ENCODE peak calls at places on chromosome 1, in seven cellular contexts. V is left ventricle myocardium inferior; O is SK-N-SH; G is CD8-positive, alpha-beta T cell; H is endothelial cell of umbilical vein; E is fibroblast of the aortic adventitia; M is testis. C is an unnamed sample.

GRCh38 chr1:218380125-218380977 is 35.2 kb downstream of the TGFB2 start:
- DNase-seq in V (no peak), O (no peak), G (no peak), H (peak), E (peak), M (peak), C (peak)

GRCh38 chr1:100284591-100284990 is 18.6 kb downstream of the RTCA start:
- DNase-seq in V (no peak), O (no peak), G (no peak), H (no peak), E (no peak), M (no peak), C (no peak)

GRCh38 chr1:7421471-7422075 is 349.5 kb upstream of the VAMP3 start:
- DNase-seq in V (no peak), O (peak), G (no peak), H (no peak), E (no peak), M (no peak), C (no peak)

GRCh38 chr1:234683856-234684632 is 74.1 kb upstream of the IRF2BP2 start:
- DNase-seq in V (peak), O (no peak), G (no peak), H (peak), E (peak), M (peak), C (peak)

GRCh38 chr1:228940931-228941330 is 205.7 kb downstream of the RHOU start:
- DNase-seq in V (no peak), O (no peak), G (no peak), H (no peak), E (no peak), M (no peak), C (no peak)

GRCh38 chr1:183361081-183361480 is 57.1 kb downstream of the NMNAT2 start:
- DNase-seq in V (no peak), O (no peak), G (no peak), H (no peak), E (no peak), M (no peak), C (no peak)

GRCh38 chr1:20725189-20726106 is 7.1 kb downstream of the SH2D5 start:
- DNase-seq in V (no peak), O (peak), G (no peak), H (peak), E (peak), M (no peak), C (peak)

GRCh38 chr1:15736035-15736665 is at the start of gene SLC25A34:
- DNase-seq in V (peak), O (no peak), G (no peak), H (no peak), E (no peak), M (no peak), C (no peak)

GRCh38 chr1:243325305-243325890 is 69.6 kb downstream of the SDCCAG8 start:
- DNase-seq in V (no peak), O (peak), G (no peak), H (peak), E (peak), M (no peak), C (peak)

GRCh38 chr1:231460614-231461013 is 38.5 kb upstream of the EGLN1 start:
- DNase-seq in V (no peak), O (no peak), G (peak), H (no peak), E (no peak), M (no peak), C (peak)

GRCh38 chr1:153752561-153753195 is 22.5 kb upstream of the SLC27A3 start:
- DNase-seq in V (no peak), O (no peak), G (no peak), H (peak), E (peak), M (peak), C (peak)

GRCh38 chr1:65459397-65459768 is 38.9 kb downstream of the LEPR start:
- DNase-seq in V (no peak), O (peak), G (no peak), H (peak), E (peak), M (no peak), C (peak)

GRCh38 chr1:45329445-45329844 is 2.8 kb downstream of the HPDL start:
- DNase-seq in V (no peak), O (no peak), G (no peak), H (no peak), E (no peak), M (no peak), C (no peak)

GRCh38 chr1:3113047-3113740 is 44.2 kb downstream of the PRDM16 start:
- DNase-seq in V (no peak), O (no peak), G (no peak), H (no peak), E (no peak), M (peak), C (no peak)
- TF ChIP-seq CTCF in V (no peak), O (no peak), G (no peak), H (no peak), E (no peak), M (no peak), C (no peak)

GRCh38 chr1:204417231-204417997 is 5.8 kb upstream of the PPP1R15B start:
- DNase-seq in V (peak), O (peak), G (peak), H (peak), E (peak), M (peak), C (peak)
- H3K4me3 ChIP-seq in V (peak), O (peak), G (no peak), H (no peak), E (peak), M (no peak), C (peak)

GRCh38 chr1:71586030-71586429 is 505.2 kb upstream of the ZRANB2 start:
- DNase-seq in V (no peak), O (no peak), G (no peak), H (no peak), E (no peak), M (no peak), C (no peak)

GRCh38 chr1:71582673-71583072 is 501.8 kb upstream of the ZRANB2 start:
- DNase-seq in V (no peak), O (peak), G (no peak), H (no peak), E (no peak), M (no peak), C (no peak)

GRCh38 chr1:71592646-71593274 is 511.9 kb upstream of the ZRANB2 start:
- DNase-seq in V (no peak), O (no peak), G (no peak), H (no peak), E (no peak), M (no peak), C (no peak)

GRCh38 chr1:71589005-71589404 is 508.2 kb upstream of the ZRANB2 start:
- DNase-seq in V (no peak), O (no peak), G (no peak), H (no peak), E (no peak), M (no peak), C (no peak)

DNA sequence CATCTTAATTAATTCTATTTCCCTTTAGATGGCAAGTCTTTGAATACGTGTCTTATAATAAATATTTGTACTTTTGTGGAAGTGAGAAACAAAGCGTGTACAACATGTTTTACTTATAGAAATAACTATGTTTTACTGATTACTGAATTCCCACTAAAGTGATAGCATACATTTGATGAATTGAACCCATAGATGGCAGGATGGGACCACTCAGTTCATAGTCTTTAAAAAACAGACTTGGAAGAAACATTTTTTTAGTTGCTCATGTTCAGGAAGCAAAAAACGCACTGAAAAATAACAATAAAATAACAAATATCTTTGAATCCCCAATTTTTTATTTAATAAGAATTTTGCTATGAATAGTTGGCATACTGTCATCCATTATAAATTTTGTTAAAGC is 507.1 kb upstream of the ZRANB2 start:
- DNase-seq in V (no peak), O (no peak), G (no peak), H (peak), E (peak), M (no peak), C (peak)
- TF ChIP-seq CTCF in V (peak), O (peak), G (no peak), H (no peak), E (peak), M (no peak), C (peak)

GRCh38 chr1:230109066-230109465 is 42.0 kb downstream of the GALNT2 start:
- DNase-seq in V (no peak), O (no peak), G (no peak), H (no peak), E (no peak), M (no peak), C (no peak)
- H3K4me3 ChIP-seq in V (no peak), O (no peak), G (no peak), H (no peak), E (no peak), M (no peak), C (no peak)

GRCh38 chr1:39160703-39161102 is 43.8 kb upstream of the MACF1 start:
- DNase-seq in V (no peak), O (no peak), G (no peak), H (no peak), E (peak), M (no peak), C (no peak)
- TF ChIP-seq CTCF in V (peak), O (peak), G (no peak), H (peak), E (peak), M (no peak), C (no peak)

GRCh38 chr1:157043685-157044084 is 1.9 kb downstream of the ARHGEF11 start:
- DNase-seq in V (no peak), O (peak), G (no peak), H (no peak), E (no peak), M (no peak), C (no peak)
- H3K4me3 ChIP-seq in V (peak), O (peak), G (no peak), H (peak), E (peak), M (no peak), C (peak)

GRCh38 chr1:223133301-223133823 is 9.7 kb downstream of the TLR5 start:
- DNase-seq in V (no peak), O (no peak), G (no peak), H (no peak), E (no peak), M (no peak), C (no peak)

GRCh38 chr1:223135176-223135575 is 7.9 kb downstream of the TLR5 start:
- DNase-seq in V (peak), O (no peak), G (no peak), H (no peak), E (peak), M (no peak), C (peak)

GRCh38 chr1:223125249-223125648 is 17.8 kb downstream of the TLR5 start:
- DNase-seq in V (no peak), O (no peak), G (no peak), H (no peak), E (no peak), M (no peak), C (no peak)

GRCh38 chr1:223133824-223134435 is 9.1 kb downstream of the TLR5 start:
- DNase-seq in V (peak), O (peak), G (peak), H (peak), E (peak), M (peak), C (peak)

DNA sequence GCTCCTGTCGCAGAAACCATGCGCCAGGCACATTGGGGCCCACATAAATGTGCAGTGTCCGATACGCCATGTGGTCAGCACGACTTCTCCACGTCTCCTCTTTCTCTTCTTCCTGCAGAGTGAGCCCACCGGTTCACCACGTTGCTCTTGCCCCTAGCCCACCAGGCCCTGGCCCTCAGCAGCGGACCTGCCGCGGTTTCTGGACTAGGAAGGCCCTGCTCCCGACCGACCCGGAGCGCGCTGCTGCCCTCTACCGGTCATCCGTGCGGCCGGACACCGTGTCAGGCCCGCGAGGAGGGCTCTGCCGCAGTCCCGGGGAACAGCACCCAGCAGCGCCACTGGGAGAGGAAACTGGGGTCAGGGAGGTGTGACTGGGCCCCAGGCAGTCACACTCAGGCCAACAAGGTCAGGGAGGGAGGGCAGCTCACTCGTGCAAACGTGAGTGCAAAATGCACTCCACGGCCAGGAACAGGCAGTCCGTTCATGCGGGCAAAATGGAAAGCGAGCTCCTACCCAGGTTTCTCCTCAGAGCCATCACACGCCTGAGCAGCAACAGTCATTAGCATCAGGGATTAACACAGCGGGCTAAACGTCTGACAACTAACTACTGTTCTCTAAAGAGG is 13.7 kb downstream of the TLR5 start:
- DNase-seq in V (peak), O (peak), G (peak), H (peak), E (peak), M (peak), C (peak)
- TF ChIP-seq CTCF in V (peak), O (peak), G (peak), H (peak), E (peak), M (peak), C (peak)

GRCh38 chr1:193741228-193741627 is 554.8 kb upstream of the B3GALT2 start:
- DNase-seq in V (no peak), O (no peak), G (no peak), H (no peak), E (no peak), M (no peak), C (no peak)
- H3K4me3 ChIP-seq in V (no peak), O (no peak), G (no peak), H (no peak), E (no peak), M (no peak), C (no peak)

GRCh38 chr1:178065250-178065649 is 28.7 kb upstream of the RASAL2 start:
- DNase-seq in V (no peak), O (no peak), G (no peak), H (no peak), E (no peak), M (no peak), C (no peak)
- TF ChIP-seq CTCF in V (no peak), O (no peak), G (no peak), H (no peak), E (no peak), M (no peak), C (no peak)